ENCODE peak calls at places on chromosome 18, in five cellular contexts. A is small intestine, U is dorsolateral prefrontal cortex, J is tibial artery, Y is choroid plexus epithelial cell. W is an unnamed sample.

GRCh38 chr18:3544537-3544936 is 94.6 kb downstream of the TGIF1 start:
- DNase-seq in U (no peak), Y (no peak), A (no peak), J (no peak), W (no peak)

GRCh38 chr18:76801567-76802505 is 20.5 kb upstream of the ZNF236 start:
- DNase-seq in Y (peak), U (peak), J (peak), A (peak), W (peak)

GRCh38 chr18:79921984-79922965 is 29.2 kb downstream of the SLC66A2 start:
- DNase-seq in A (no peak), J (no peak), U (peak), Y (no peak), W (no peak)

GRCh38 chr18:58205087-58205779 is 161.2 kb downstream of the NEDD4L start:
- DNase-seq in A (no peak), Y (peak), U (no peak), J (no peak), W (peak)

GRCh38 chr18:23494992-23495391 is 8.3 kb upstream of the RMC1 start:
- DNase-seq in J (no peak), Y (no peak), A (peak), U (no peak), W (no peak)

GRCh38 chr18:37538526-37539205 is 26.9 kb downstream of the CELF4 start:
- DNase-seq in Y (peak), A (no peak), J (no peak), U (peak), W (no peak)

GRCh38 chr18:54020346-54020745 is 204.1 kb downstream of the MBD2 start:
- DNase-seq in J (no peak), U (no peak), Y (peak), A (no peak), W (peak)

GRCh38 chr18:65988371-65988770 is 237.6 kb downstream of the CDH7 start:
- DNase-seq in Y (no peak), U (no peak), J (no peak), A (no peak), W (no peak)

GRCh38 chr18:41073372-41073954 is 881.6 kb upstream of the PIK3C3 start:
- DNase-seq in J (no peak), U (no peak), A (no peak), Y (peak), W (peak)

GRCh38 chr18:59357928-59358327 is 1.1 kb downstream of the LMAN1 start:
- DNase-seq in Y (peak), A (peak), U (no peak), J (no peak), W (peak)

GRCh38 chr18:50356036-50356945 is 18.6 kb upstream of the SKA1 start:
- DNase-seq in A (no peak), Y (peak), J (no peak), U (no peak), W (peak)

GRCh38 chr18:39589496-39589895 is 2023.9 kb upstream of the CELF4 start:
- DNase-seq in J (no peak), Y (no peak), U (no peak), A (no peak), W (no peak)

GRCh38 chr18:59696311-59697235 is 650 bp downstream of the CCBE1 start:
- DNase-seq in A (no peak), Y (peak), J (no peak), U (no peak), W (peak)

GRCh38 chr18:67788784-67789545 is 272.4 kb upstream of the DSEL start:
- DNase-seq in A (no peak), J (no peak), Y (no peak), U (no peak), W (no peak)

GRCh38 chr18:76658627-76659026 is 163.6 kb upstream of the ZNF516 start:
- DNase-seq in U (no peak), J (no peak), A (no peak), Y (peak), W (no peak)

GRCh38 chr18:58044370-58045264 is 591 bp downstream of the NEDD4L start:
- DNase-seq in Y (peak), U (peak), J (peak), A (peak), W (peak)

GRCh38 chr18:62450546-62451395 is 72.1 kb upstream of the ZCCHC2 start:
- DNase-seq in U (peak), A (peak), Y (peak), J (peak), W (peak)

GRCh38 chr18:12872408-12872807 is 11.6 kb downstream of the PTPN2 start:
- DNase-seq in J (no peak), A (no peak), Y (no peak), U (no peak), W (no peak)
- H3K4me3 ChIP-seq in J (no peak), A (no peak), Y (no peak), U (no peak), W (no peak)

GRCh38 chr18:48441405-48441881 is 32.3 kb upstream of the ZBTB7C start:
- DNase-seq in A (no peak), Y (no peak), J (peak), U (no peak), W (peak)
- H3K4me3 ChIP-seq in A (no peak), Y (no peak), J (peak), U (no peak), W (no peak)

GRCh38 chr18:6362559-6363129 is 52.1 kb downstream of the L3MBTL4 start:
- DNase-seq in U (no peak), Y (no peak), A (no peak), J (no peak), W (no peak)
- H3K4me3 ChIP-seq in U (no peak), Y (no peak), A (no peak), J (peak), W (no peak)

GRCh38 chr18:13291299-13291698 is 72.7 kb downstream of the LDLRAD4 start:
- DNase-seq in U (no peak), Y (no peak), A (no peak), J (no peak), W (no peak)

GRCh38 chr18:13291745-13292447 is 73.3 kb downstream of the LDLRAD4 start:
- DNase-seq in Y (no peak), U (no peak), J (no peak), A (no peak), W (no peak)

GRCh38 chr18:13288509-13289138 is 70.1 kb downstream of the LDLRAD4 start:
- DNase-seq in A (no peak), J (no peak), U (no peak), Y (no peak), W (no peak)

GRCh38 chr18:13290856-13291271 is 72.3 kb downstream of the LDLRAD4 start:
- DNase-seq in Y (no peak), A (no peak), J (no peak), U (no peak), W (no peak)

GRCh38 chr18:13289501-13290205 is 71.1 kb downstream of the LDLRAD4 start:
- DNase-seq in A (no peak), J (no peak), U (no peak), Y (no peak), W (peak)
- H3K4me3 ChIP-seq in A (no peak), J (no peak), U (no peak), Y (no peak), W (no peak)

GRCh38 chr18:4638680-4639079 is 183.6 kb upstream of the DLGAP1 start:
- DNase-seq in J (no peak), Y (no peak), U (no peak), A (no peak), W (no peak)
- H3K4me3 ChIP-seq in J (no peak), Y (no peak), U (no peak), A (no peak), W (no peak)

GRCh38 chr18:26479065-26479685 is 69.2 kb downstream of the KCTD1 start:
- DNase-seq in A (no peak), Y (no peak), U (no peak), J (no peak), W (no peak)
- H3K4me3 ChIP-seq in A (no peak), Y (no peak), U (no peak), J (peak), W (no peak)

GRCh38 chr18:809985-810642 is 1.9 kb downstream of the YES1 start:
- DNase-seq in A (peak), Y (peak), J (no peak), U (no peak), W (no peak)
- H3K4me3 ChIP-seq in A (no peak), Y (peak), J (no peak), U (no peak), W (no peak)

W was measured in fibroblast of mammary gland.